ENCODE peak calls at places on chromosomes 11 and 22, in four cellular contexts. K is PC-3; I is NCI-H2029 treated with DMSO at 0.1 percent for 48 hours; O is activated CD4-positive, alpha-beta T cell treated with anti-CD3 and anti-CD28 coated beads for 24 hours. E is an unnamed sample.

GRCh38 chr11:130881475-130882137 is 34.7 kb downstream of the SNX19 start:
- DNase-seq in K (no peak), I (no peak), O (no peak), E (no peak)

GRCh38 chr22:35537252-35537651 is 3.4 kb upstream of the RASD2 start:
- DNase-seq in K (no peak), I (no peak), O (no peak), E (no peak)

GRCh38 chr11:17508816-17509215 is 32.2 kb upstream of the ABCC8 start:
- DNase-seq in K (no peak), I (no peak), O (no peak), E (no peak)

GRCh38 chr11:6617315-6617781 is 1.9 kb downstream of the TPP1 start:
- DNase-seq in K (no peak), I (no peak), O (no peak), E (no peak)

GRCh38 chr22:32331236-32331917 is 26.3 kb upstream of the RFPL3 start:
- DNase-seq in K (no peak), I (no peak), O (no peak), E (no peak)

GRCh38 chr11:93393386-93393785 is 62.8 kb downstream of the DEUP1 start:
- DNase-seq in K (no peak), I (no peak), O (no peak), E (no peak)

GRCh38 chr22:38981659-38982007 is 514 bp upstream of the APOBEC3B start:
- DNase-seq in K (no peak), I (no peak), O (no peak), E (no peak)

GRCh38 chr11:101707477-101707876 is 123.7 kb upstream of the TRPC6 start:
- DNase-seq in K (no peak), I (no peak), O (no peak), E (no peak)

GRCh38 chr22:35887296-35887875 is 141.2 kb downstream of the RBFOX2 start:
- DNase-seq in K (peak; percentile 14), I (no peak), O (no peak), E (no peak)

GRCh38 chr11:115502636-115503082 is 1.6 kb downstream of the CADM1 start:
- DNase-seq in K (no peak), I (no peak), O (no peak), E (no peak)